ENCODE peak calls at places on chromosomes 5 and 9, in six cellular contexts. H, N, E, P, Q and M are unnamed samples.

GRCh38 chr5:22465177-22465576 is 388.0 kb downstream of the CDH12 start:
- DNase-seq in H (no peak), Q (no peak), N (no peak), P (no peak), E (no peak), M (no peak)

GRCh38 chr9:75229605-75230332 is 141.5 kb downstream of the OSTF1 start:
- DNase-seq in P (peak; percentile 48), Q (no peak), N (peak; percentile 68), H (no peak), E (no peak), M (no peak)

GRCh38 chr5:33526755-33527154 is 86.0 kb downstream of the TARS1 start:
- DNase-seq in E (no peak), N (no peak), Q (no peak), H (no peak), P (no peak), M (no peak)

GRCh38 chr5:33994845-33995244 is 10.4 kb upstream of the SLC45A2 start:
- DNase-seq in H (no peak), N (no peak), E (no peak), P (peak; percentile 45), Q (no peak), M (no peak)

GRCh38 chr9:104907278-104907951 is 20.5 kb downstream of the ABCA1 start:
- DNase-seq in Q (no peak), N (no peak), H (no peak), E (peak; percentile 34), P (peak; percentile 92), M (peak; percentile 52)

GRCh38 chr9:95533996-95534680 is 17.4 kb upstream of the PTCH1 start:
- DNase-seq in H (no peak), E (no peak), P (no peak), Q (no peak), N (no peak), M (no peak)

GRCh38 chr9:129309041-129309430 is 131.0 kb upstream of the IER5L start:
- DNase-seq in Q (no peak), P (no peak), E (peak; percentile 4), N (no peak), H (peak; percentile 42), M (no peak)

GRCh38 chr5:88142801-88143692 is 125.6 kb downstream of the TMEM161B start:
- DNase-seq in N (no peak), E (peak; percentile 70), Q (peak; percentile 74), H (peak; percentile 78), P (peak; percentile 61), M (no peak)

GRCh38 chr9:72718503-72718902 is 197.1 kb downstream of the TMC1 start:
- DNase-seq in E (no peak), P (no peak), N (no peak), H (no peak), Q (no peak), M (no peak)

GRCh38 chr5:14809369-14810144 is 62.0 kb downstream of the ANKH start:
- DNase-seq in H (peak; percentile 82), E (no peak), N (no peak), Q (peak; percentile 68), P (peak; percentile 92), M (peak; percentile 95)

GRCh38 chr5:39633057-39633456 is 208.3 kb upstream of the DAB2 start:
- DNase-seq in H (no peak), Q (no peak), E (no peak), P (no peak), N (no peak), M (no peak)

GRCh38 chr9:122055668-122056067 is 37.4 kb downstream of the TTLL11 start:
- DNase-seq in H (no peak), E (no peak), N (no peak), P (no peak), Q (no peak), M (no peak)

GRCh38 chr5:149671544-149671943 is 58.6 kb upstream of the PPARGC1B start:
- DNase-seq in N (no peak), P (no peak), H (no peak), E (no peak), Q (no peak), M (no peak)

GRCh38 chr5:155906046-155906445 is 420.9 kb upstream of the SGCD start:
- DNase-seq in Q (no peak), N (no peak), H (no peak), P (no peak), E (no peak), M (no peak)

GRCh38 chr9:133527444-133527920 is 2.7 kb upstream of the MYMK start:
- DNase-seq in N (peak; percentile 54), E (peak; percentile 73), Q (peak; percentile 75), H (no peak), P (no peak), M (no peak)

GRCh38 chr5:88860501-88860900 is 22.5 kb downstream of the MEF2C start:
- DNase-seq in P (peak; percentile 66), Q (no peak), H (no peak), E (no peak), N (no peak), M (peak; percentile 12)

GRCh38 chr9:19788152-19788551 is 685 bp downstream of the SLC24A2 start:
- DNase-seq in E (no peak), P (no peak), H (no peak), Q (no peak), N (no peak), M (no peak)

GRCh38 chr9:83920469-83920941 is 727 bp downstream of the KIF27 start:
- DNase-seq in H (no peak), E (peak; percentile 65), P (peak; percentile 35), Q (no peak), N (peak; percentile 79), M (no peak)
- TF ChIP-seq CTCF in H (no peak), E (no peak), P (peak; percentile 31), Q (no peak), N (no peak), M (peak; percentile 62)

GRCh38 chr5:96214442-96215197 is 218.4 kb downstream of the PCSK1 start:
- DNase-seq in N (no peak), Q (no peak), E (no peak), H (no peak), P (peak; percentile 54), M (no peak)

GRCh38 chr5:96222129-96222528 is 210.9 kb downstream of the PCSK1 start:
- DNase-seq in E (no peak), Q (no peak), N (no peak), P (no peak), H (no peak), M (no peak)

GRCh38 chr5:96220610-96221390 is 212.2 kb downstream of the PCSK1 start:
- DNase-seq in P (peak; percentile 88), N (no peak), E (no peak), H (no peak), Q (no peak), M (no peak)

GRCh38 chr5:96219580-96220281 is 213.3 kb downstream of the PCSK1 start:
- DNase-seq in N (no peak), E (no peak), Q (no peak), H (no peak), P (peak; percentile 85), M (peak; percentile 74)

DNA sequence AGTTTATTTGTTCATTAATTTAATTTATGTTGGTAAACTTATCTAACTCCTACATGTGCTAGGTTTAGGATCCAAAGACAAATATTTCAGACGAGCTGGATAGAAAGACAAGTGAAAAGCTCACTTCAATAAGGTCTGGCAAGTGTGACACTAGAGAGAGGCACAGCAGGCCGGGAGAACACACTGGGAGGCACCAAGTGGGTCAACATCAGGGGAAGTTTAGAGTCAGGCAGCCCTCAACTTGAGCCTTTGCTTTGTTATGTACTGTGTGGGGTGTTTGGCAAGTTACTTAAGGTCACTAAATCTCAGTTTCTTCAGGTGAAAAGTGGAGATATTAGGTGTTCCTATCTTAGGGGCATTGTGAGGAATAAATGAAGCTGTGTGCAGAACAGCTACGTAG is 214.4 kb downstream of the PCSK1 start:
- DNase-seq in H (no peak), Q (no peak), P (no peak), E (no peak), N (no peak), M (no peak)
- H3K4me3 ChIP-seq in H (no peak overlapping the region), Q (no peak overlapping the region), P (no peak overlapping the region), E (no peak overlapping the region), N (no peak overlapping the region), M (no peak overlapping the region)

GRCh38 chr9:127565231-127565630 is 46.8 kb upstream of the STXBP1 start:
- DNase-seq in H (no peak), P (no peak), Q (no peak), N (no peak), E (no peak), M (no peak)
- H3K27ac ChIP-seq in H (no peak overlapping the region), P (no peak overlapping the region), Q (no peak overlapping the region), N (no peak overlapping the region), E (no peak overlapping the region), M (no peak overlapping the region)

GRCh38 chr9:13479071-13479470 is 199.6 kb upstream of the MPDZ start:
- DNase-seq in E (no peak), H (no peak), N (no peak), Q (no peak), P (no peak), M (no peak)

GRCh38 chr9:13481274-13481673 is 201.8 kb upstream of the MPDZ start:
- DNase-seq in E (no peak), H (no peak), P (peak; percentile 14), N (no peak), Q (no peak), M (no peak)

GRCh38 chr9:13478235-13478634 is 198.7 kb upstream of the MPDZ start:
- DNase-seq in P (peak; percentile 90), Q (no peak), N (no peak), E (no peak), H (no peak), M (no peak)

GRCh38 chr9:13478637-13479036 is 199.1 kb upstream of the MPDZ start:
- DNase-seq in Q (no peak), H (no peak), E (no peak), N (no peak), P (peak; percentile 53), M (no peak)

DNA sequence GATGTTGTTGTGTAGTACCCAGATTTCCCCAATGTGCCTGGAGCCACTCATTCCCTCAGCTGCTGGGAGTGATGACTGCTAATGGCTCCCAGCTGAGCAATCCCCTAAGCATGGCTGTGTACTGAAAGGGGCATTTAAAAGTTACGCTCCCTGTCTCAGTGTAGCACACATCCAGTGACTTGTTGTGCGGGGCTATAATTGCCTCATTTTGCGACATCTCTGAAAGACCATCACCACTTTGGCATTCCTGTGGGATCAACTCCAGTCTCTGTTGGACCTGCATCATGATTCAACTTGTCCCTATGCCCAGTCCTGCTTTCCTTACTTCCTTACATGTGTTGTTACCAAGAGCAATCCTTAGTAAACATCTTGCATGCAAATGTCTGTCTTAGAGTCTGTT is 201.2 kb upstream of the MPDZ start:
- DNase-seq in H (no peak), E (no peak), Q (no peak), P (peak; percentile 64), N (no peak), M (no peak)
- TF ChIP-seq CTCF in H (no peak), E (no peak), Q (no peak), P (no peak), N (no peak), M (no peak)